ENCODE peak calls at places on chromosomes 5 and 9, in four cellular contexts. Z is right atrium auricular region, G is GM12865, O is GM23338. E is an unnamed sample.

GRCh38 chr5:40677456-40677855 is 2.3 kb upstream of the PTGER4 start:
- DNase-seq in Z (no peak), G (no peak), O (no peak), E (no peak)

GRCh38 chr5:143893638-143894037 is 81.7 kb downstream of the HMHB1 start:
- DNase-seq in Z (no peak), G (peak), O (no peak), E (no peak)

GRCh38 chr5:112986224-112986623 is 9.6 kb downstream of the DCP2 start:
- DNase-seq in Z (no peak), G (no peak), O (peak), E (no peak)

GRCh38 chr9:801399-802071 is 40.0 kb upstream of the DMRT1 start:
- DNase-seq in Z (no peak), G (no peak), O (no peak), E (no peak)

GRCh38 chr5:135494196-135494595 is 41.6 kb downstream of the NEUROG1 start:
- DNase-seq in Z (peak), G (no peak), O (no peak), E (no peak)

GRCh38 chr5:147483961-147484707 is 25.7 kb downstream of the DPYSL3 start:
- DNase-seq in Z (peak), G (no peak), O (no peak), E (no peak)

GRCh38 chr5:85108471-85108870 is 723.8 kb upstream of the EDIL3 start:
- DNase-seq in Z (no peak), G (no peak), O (peak), E (no peak)

GRCh38 chr9:114452219-114453169 is 52.8 kb downstream of the WHRN start:
- DNase-seq in Z (no peak), G (no peak), O (peak), E (no peak)

GRCh38 chr9:136881691-136882108 is 4.6 kb upstream of the TRAF2 start:
- DNase-seq in Z (no peak), G (peak), O (no peak), E (no peak)

GRCh38 chr5:77986261-77986660 is 210.1 kb upstream of the TBCA start:
- DNase-seq in Z (no peak), G (no peak), O (no peak), E (no peak)

GRCh38 chr9:136941231-136942111 is 3.1 kb downstream of the FBXW5 start:
- DNase-seq in Z (no peak), G (no peak), O (no peak), E (no peak)

GRCh38 chr9:134623408-134624066 is 18.1 kb upstream of the COL5A1 start:
- DNase-seq in Z (no peak), G (no peak), O (no peak), E (peak)

GRCh38 chr5:11385251-11385900 is 518.9 kb downstream of the CTNND2 start:
- DNase-seq in Z (no peak), G (no peak), O (peak), E (no peak)

GRCh38 chr5:15821506-15821905 is 321.5 kb downstream of the FBXL7 start:
- DNase-seq in Z (no peak), G (no peak), O (no peak), E (no peak)

GRCh38 chr9:132411091-132411508 is 1.1 kb downstream of the CFAP77 start:
- DNase-seq in Z (no peak), G (peak), O (peak), E (peak)

GRCh38 chr5:142428036-142428772 is 103.4 kb upstream of the SPRY4 start:
- DNase-seq in Z (no peak), G (no peak), O (no peak), E (no peak)

GRCh38 chr5:31719988-31720387 is 81.1 kb downstream of the PDZD2 start:
- DNase-seq in Z (no peak), G (peak), O (no peak), E (no peak)

GRCh38 chr9:92324889-92325268 is 271 bp downstream of the NOL8 start:
- DNase-seq in Z (no peak), G (no peak), O (no peak), E (no peak)

GRCh38 chr5:93532370-93532769 is 48.6 kb downstream of the NR2F1-AS1 start:
- DNase-seq in Z (peak), G (no peak), O (peak), E (no peak)

GRCh38 chr9:137229903-137230719 is 590 bp upstream of the SLC34A3 start:
- DNase-seq in Z (no peak), G (no peak), O (no peak), E (no peak)

GRCh38 chr5:80346055-80346454 is 26.3 kb downstream of the SPZ1 start:
- DNase-seq in Z (no peak), G (peak), O (peak), E (no peak)

GRCh38 chr5:179187681-179188575 is 127.8 kb downstream of the ZNF354C start:
- DNase-seq in Z (no peak), G (no peak), O (peak), E (no peak)

GRCh38 chr9:10003047-10003446 is 609.8 kb downstream of the PTPRD start:
- DNase-seq in Z (no peak), G (no peak), O (no peak), E (no peak)

GRCh38 chr9:92608221-92609141 is 61.5 kb downstream of the IPPK start:
- DNase-seq in Z (no peak), G (no peak), O (no peak), E (no peak)

GRCh38 chr9:126009047-126009446 is 261.9 kb downstream of the PBX3 start:
- DNase-seq in Z (no peak), G (no peak), O (no peak), E (no peak)

GRCh38 chr5:157594675-157595074 is 19.1 kb upstream of the ADAM19 start:
- DNase-seq in Z (no peak), G (no peak), O (no peak), E (no peak)

GRCh38 chr5:66929281-66929680 is 267.3 kb downstream of the CD180 start:
- DNase-seq in Z (no peak), G (no peak), O (no peak), E (no peak)

GRCh38 chr9:133685653-133686504 is 49.7 kb downstream of the DBH start:
- DNase-seq in Z (no peak), G (no peak), O (no peak), E (no peak)

GRCh38 chr5:44695259-44695658 is 113.5 kb upstream of the MRPS30 start:
- DNase-seq in Z (no peak), G (no peak), O (no peak), E (no peak)

GRCh38 chr9:116978155-116978554 is 291.1 kb downstream of the TRIM32 start:
- DNase-seq in Z (no peak), G (no peak), O (no peak), E (no peak)

GRCh38 chr5:66661149-66661548 is 65.0 kb downstream of the MAST4 start:
- DNase-seq in Z (no peak), G (no peak), O (no peak), E (no peak)

GRCh38 chr9:96152550-96152949 is 149.4 kb downstream of the HSD17B3 start:
- DNase-seq in Z (no peak), G (peak), O (no peak), E (no peak)

GRCh38 chr5:109195667-109196066 is 214.1 kb downstream of the PJA2 start:
- DNase-seq in Z (no peak), G (no peak), O (peak), E (no peak)

GRCh38 chr5:109191153-109191558 is 218.6 kb downstream of the PJA2 start:
- DNase-seq in Z (no peak), G (peak), O (no peak), E (no peak)

GRCh38 chr5:109196486-109196885 is 213.3 kb downstream of the PJA2 start:
- DNase-seq in Z (no peak), G (no peak), O (no peak), E (no peak)

GRCh38 chr5:109192027-109192426 is 217.7 kb downstream of the PJA2 start:
- DNase-seq in Z (no peak), G (no peak), O (no peak), E (no peak)

DNA sequence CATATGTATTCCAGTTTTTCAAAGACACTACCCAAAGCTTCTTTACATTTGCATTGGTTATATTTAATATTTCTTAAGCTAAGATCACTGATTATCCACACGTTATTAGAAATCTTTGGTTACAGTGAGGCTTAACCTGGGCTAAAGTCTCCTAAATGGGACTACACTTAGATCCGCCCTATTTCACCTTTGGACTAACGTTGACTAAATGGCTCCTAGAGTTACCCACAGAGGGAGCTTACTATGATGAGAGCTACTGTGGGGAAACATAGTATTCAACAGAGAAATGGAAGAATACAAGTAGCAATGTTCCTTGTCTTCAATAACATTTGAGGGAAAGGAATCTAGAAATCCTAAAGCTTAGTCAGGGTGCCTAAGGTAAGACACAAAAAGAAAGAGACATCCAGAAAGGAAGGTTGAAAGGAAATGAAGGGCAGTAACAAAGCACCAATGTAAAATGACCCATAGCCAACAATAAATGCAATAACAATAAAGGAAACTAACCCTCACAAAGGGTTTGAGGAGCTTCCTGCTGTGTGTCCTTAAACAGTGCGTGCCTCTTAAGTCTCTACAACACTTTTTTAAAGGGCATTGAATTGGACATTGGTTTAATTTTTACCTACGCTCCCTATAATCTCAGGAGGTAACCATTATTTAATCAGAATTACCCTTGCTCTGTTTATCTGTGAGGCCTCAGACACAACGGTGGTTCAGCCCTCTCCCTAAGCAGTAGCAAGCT is 217.1 kb downstream of the PJA2 start:
- DNase-seq in Z (no peak), G (no peak), O (peak), E (no peak)
- TF ChIP-seq CTCF in Z (no peak), G (no peak), O (no peak), E (no peak)

DNA sequence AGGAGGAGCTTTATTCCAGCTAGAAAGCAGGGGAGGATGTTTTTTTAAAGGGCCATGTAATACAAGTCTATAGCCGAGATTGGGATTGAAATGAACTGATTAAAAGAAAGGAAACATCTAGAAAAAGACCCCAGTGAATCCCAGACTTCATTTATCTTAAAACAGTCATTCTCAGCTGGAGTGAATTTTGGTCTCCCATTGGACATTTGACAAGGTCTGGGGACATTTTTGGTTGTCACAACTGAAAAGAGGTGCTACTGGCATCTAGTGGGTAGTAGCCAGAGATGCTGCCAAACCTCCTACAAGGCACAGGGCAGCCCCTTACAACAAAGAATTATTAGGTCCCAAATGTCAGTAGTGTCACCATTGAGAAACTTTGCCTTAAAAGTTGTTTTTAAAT is 16.3 kb upstream of the SPINK4 start:
- DNase-seq in Z (no peak), G (peak), O (no peak), E (no peak)
- TF ChIP-seq CTCF in Z (no peak), G (peak), O (no peak), E (no peak)

DNA sequence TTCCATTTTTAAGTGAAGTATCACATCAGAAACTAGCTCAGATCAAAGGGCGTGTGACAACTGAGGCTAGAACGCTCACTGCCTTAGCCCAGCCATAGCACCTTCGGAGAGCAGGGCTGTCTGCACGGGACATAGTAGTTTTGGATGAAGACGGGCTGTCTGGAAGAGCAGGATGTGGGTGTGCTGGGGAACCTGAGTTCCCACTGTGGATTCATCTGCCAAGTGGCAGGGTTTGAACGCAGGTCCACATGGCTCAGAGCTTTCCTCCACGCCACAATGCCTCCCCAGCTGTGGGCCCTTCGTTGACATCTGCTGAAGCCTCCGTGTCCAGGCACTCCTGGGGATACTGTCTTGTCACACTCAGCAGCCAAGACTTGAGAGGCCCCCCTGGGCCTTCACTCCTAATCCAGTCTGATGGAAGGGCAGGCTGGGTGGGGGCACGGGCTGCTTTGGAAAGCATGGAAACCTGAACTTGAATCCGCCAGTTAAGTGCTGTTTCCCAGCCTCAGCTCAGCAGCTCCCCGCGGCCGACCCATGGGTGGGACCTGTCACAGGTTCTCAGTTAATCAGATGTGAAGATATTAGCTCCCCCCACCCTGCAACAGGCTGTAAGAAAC is 228.1 kb downstream of the FANCC start:
- DNase-seq in Z (no peak), G (no peak), O (no peak), E (no peak)
- TF ChIP-seq CTCF in Z (no peak), G (no peak), O (no peak), E (no peak)

DNA sequence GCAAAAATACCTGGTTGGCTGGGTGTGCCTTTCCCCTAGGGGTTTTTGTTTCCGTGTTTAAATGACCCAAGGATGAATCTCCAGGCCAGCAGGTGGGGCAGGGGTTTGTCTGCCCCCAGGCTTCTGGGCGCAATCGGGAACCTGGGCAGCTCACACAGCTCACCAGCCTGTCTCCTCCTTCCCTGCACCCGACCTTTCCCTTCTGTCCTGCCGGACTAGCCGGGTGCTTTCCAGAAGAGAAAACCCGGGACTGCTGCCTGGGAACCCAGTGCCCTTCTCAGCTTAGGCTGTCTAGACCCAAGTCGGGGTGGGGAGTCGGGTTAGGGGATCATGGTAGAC is 84.3 kb downstream of the DAB2IP start:
- DNase-seq in Z (no peak), G (no peak), O (peak), E (no peak)
- TF ChIP-seq CTCF in Z (no peak), G (no peak), O (no peak), E (no peak)

DNA sequence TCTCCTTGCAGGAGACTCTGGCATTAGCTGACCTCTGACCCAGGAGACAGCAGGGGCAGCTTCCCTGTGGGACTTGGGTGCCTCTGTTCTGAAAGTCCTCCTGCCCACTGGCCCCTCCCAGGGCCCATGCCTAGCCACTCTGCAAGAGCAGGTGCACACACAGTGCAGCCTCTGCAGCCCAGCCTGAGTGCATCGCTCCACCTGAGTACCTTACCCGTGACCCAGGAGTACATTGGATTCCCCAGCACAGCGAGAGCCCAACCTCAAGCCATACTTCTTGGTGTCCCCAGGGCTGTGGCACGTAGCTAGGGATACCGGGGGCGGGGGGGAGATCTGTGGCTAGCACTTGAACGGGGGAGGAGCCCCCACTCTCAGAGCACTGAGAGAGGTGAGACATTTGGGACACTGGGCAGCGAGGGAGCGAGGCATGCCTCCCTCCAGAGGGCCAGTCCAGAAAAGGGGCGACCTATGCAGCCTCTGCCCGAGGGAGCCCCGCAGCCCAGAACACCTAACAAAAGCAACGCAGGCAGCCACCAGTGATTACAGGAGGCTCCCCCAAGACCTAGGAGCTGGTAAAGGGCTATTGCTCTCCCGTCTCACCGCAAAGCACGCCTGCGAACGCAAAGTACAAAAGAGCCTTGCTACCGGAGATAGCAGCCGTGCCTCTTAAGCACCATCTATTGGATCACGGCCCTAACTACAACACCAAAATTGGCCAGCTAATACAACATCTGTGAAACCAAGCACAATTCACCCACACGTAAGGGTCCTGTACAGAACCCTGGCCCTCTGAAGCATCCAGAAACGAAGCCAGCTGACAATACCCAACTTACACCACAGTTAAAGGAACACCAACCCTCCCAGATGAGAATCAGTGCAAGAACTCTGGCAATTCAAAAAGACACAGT is 826 bp upstream of the PRDM9 start:
- DNase-seq in Z (no peak), G (no peak), O (peak), E (no peak)
- TF ChIP-seq CTCF in Z (no peak), G (no peak), O (peak), E (peak)

DNA sequence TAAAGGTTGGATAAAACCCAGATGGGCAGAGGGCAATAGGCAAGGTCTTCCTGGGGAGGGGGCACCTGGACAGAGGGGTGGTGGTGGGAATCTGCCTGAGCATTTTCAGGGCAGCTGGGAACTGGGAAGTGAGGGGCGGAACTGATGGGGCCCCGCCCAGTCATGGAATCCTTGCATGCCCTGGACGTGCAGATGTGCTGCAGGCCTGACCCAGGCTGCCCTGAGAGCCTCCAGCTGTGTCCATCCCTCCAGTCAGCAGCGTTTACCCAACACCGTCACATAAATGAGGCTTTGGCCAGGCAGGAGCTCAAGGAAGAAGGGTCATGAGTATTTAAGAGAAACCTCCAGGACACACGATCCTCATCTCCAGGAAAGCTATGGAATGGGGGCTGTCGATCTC is 70.3 kb downstream of the DAB2IP start:
- DNase-seq in Z (no peak), G (no peak), O (no peak), E (no peak)
- TF ChIP-seq CTCF in Z (no peak), G (no peak), O (no peak), E (no peak)

GRCh38 chr5:38666668-38667498 is 110.4 kb upstream of the LIFR start:
- DNase-seq in Z (no peak), G (peak), O (peak), E (no peak)
- TF ChIP-seq CTCF in Z (peak), G (peak), O (peak), E (peak)